ENCODE peak calls at places on chromosomes 5 and 9, in nine cellular contexts. G is PC-3, H is pancreas, V is heart right ventricle, S is endodermal cell, I is gastrocnemius medialis, R is fibroblast of lung, Q is heart left ventricle, K is upper lobe of right lung. J is an unnamed sample.

GRCh38 chr5:72673623-72674022 is 142.8 kb upstream of the TNPO1 start:
- DNase-seq in H (no peak), V (no peak), Q (no peak), R (no peak), G (peak; percentile 4), I (no peak), S (no peak), K (no peak), J (no peak)

GRCh38 chr5:160310140-160310909 is 2.0 kb downstream of the CCNJL start:
- DNase-seq in S (no peak), H (no peak), Q (no peak), I (no peak), R (no peak), G (no peak), K (no peak), V (no peak), J (no peak)

GRCh38 chr9:130963916-130964315 is 24.9 kb upstream of the FIBCD1 start:
- DNase-seq in Q (no peak), G (no peak), S (no peak), K (no peak), I (no peak), R (peak; percentile 5), H (no peak), V (no peak), J (no peak)

GRCh38 chr5:154756203-154756870 is 1.2 kb downstream of the LARP1 start:
- DNase-seq in Q (peak; percentile 61), V (peak; percentile 46), S (peak; percentile 73), R (no peak), G (no peak), I (peak; percentile 32), H (peak; percentile 62), K (peak; percentile 83), J (peak; percentile 76)

GRCh38 chr5:163561339-163561738 is 55.9 kb downstream of the MAT2B start:
- DNase-seq in S (no peak), Q (no peak), K (no peak), G (no peak), I (no peak), V (no peak), R (no peak), H (no peak), J (no peak)

GRCh38 chr9:111828193-111828592 is 33.5 kb upstream of the SHOC1 start:
- DNase-seq in Q (no peak), R (peak; percentile 11), V (no peak), H (peak; percentile 13), I (no peak), S (no peak), G (peak; percentile 40), K (no peak), J (peak; percentile 28)

GRCh38 chr9:35396560-35397215 is 93.2 kb upstream of the RUSC2 start:
- DNase-seq in R (no peak), K (no peak), S (no peak), V (no peak), H (no peak), Q (no peak), I (no peak), G (no peak), J (no peak)

GRCh38 chr5:145375521-145375920 is 459.6 kb downstream of the PRELID2 start:
- DNase-seq in R (no peak), G (no peak), Q (no peak), S (no peak), H (no peak), I (no peak), K (no peak), V (no peak), J (no peak)

GRCh38 chr9:135075234-135076142 is 12.0 kb upstream of the OLFM1 start:
- DNase-seq in Q (peak; percentile 69), G (no peak), I (no peak), K (peak; percentile 88), R (peak; percentile 15), H (peak; percentile 46), S (peak; percentile 86), V (peak; percentile 68), J (peak; percentile 65)

GRCh38 chr9:99062549-99062948 is 42.4 kb upstream of the TGFBR1 start:
- DNase-seq in I (no peak), H (no peak), S (no peak), R (no peak), V (no peak), G (no peak), K (no peak), Q (no peak), J (no peak)

GRCh38 chr9:113652355-113653152 is 189.0 kb downstream of the RGS3 start:
- DNase-seq in I (no peak), G (peak; percentile 17), V (no peak), S (peak; percentile 28), R (no peak), H (no peak), K (peak; percentile 44), Q (no peak), J (no peak)

GRCh38 chr5:115770466-115770865 is 46.0 kb downstream of the CDO1 start:
- DNase-seq in S (peak; percentile 82), Q (no peak), I (no peak), G (peak; percentile 30), R (no peak), H (no peak), V (no peak), K (no peak), J (no peak)

GRCh38 chr5:98796197-98796972 is 22.9 kb downstream of the RGMB start:
- DNase-seq in I (no peak), V (no peak), S (peak; percentile 89), K (no peak), G (peak; percentile 90), Q (no peak), H (peak; percentile 63), R (peak; percentile 72), J (no peak)

GRCh38 chr5:167833456-167833855 is 458.0 kb upstream of the WWC1 start:
- DNase-seq in H (no peak), K (no peak), Q (no peak), I (no peak), S (peak; percentile 70), V (no peak), G (no peak), R (no peak), J (no peak)

GRCh38 chr5:37836173-37837100 is 3.4 kb downstream of the GDNF start:
- DNase-seq in G (peak; percentile 19), R (peak; percentile 51), V (peak; percentile 25), K (no peak), H (no peak), I (no peak), Q (no peak), S (peak; percentile 82), J (no peak)

GRCh38 chr5:101788797-101789196 is 507.3 kb downstream of the SLCO4C1 start:
- DNase-seq in G (no peak), S (peak; percentile 42), R (no peak), K (no peak), I (no peak), H (no peak), Q (no peak), V (no peak), J (no peak)

GRCh38 chr5:138752951-138753793 is at the start of gene CTNNA1:
- DNase-seq in I (peak; percentile 66), G (peak; percentile 68), S (peak; percentile 96), H (peak; percentile 86), K (peak; percentile 91), V (peak; percentile 88), Q (peak; percentile 79), R (peak; percentile 67), J (peak; percentile 84)

GRCh38 chr5:139660916-139661814 is 13.0 kb downstream of the CXXC5 start:
- DNase-seq in I (peak; percentile 89), K (peak; percentile 93), G (peak; percentile 81), Q (peak; percentile 92), H (peak; percentile 88), R (peak; percentile 98), V (peak; percentile 82), S (no peak), J (peak; percentile 59)

GRCh38 chr5:176583076-176583475 is 26.9 kb downstream of the GPRIN1 start:
- DNase-seq in Q (no peak), V (no peak), R (no peak), G (no peak), K (no peak), S (no peak), I (no peak), H (no peak), J (no peak)

GRCh38 chr5:20497356-20497755 is 509.4 kb upstream of the CDH18 start:
- DNase-seq in R (no peak), Q (no peak), H (no peak), I (no peak), V (no peak), G (peak; percentile 63), K (no peak), S (no peak), J (no peak)

DNA sequence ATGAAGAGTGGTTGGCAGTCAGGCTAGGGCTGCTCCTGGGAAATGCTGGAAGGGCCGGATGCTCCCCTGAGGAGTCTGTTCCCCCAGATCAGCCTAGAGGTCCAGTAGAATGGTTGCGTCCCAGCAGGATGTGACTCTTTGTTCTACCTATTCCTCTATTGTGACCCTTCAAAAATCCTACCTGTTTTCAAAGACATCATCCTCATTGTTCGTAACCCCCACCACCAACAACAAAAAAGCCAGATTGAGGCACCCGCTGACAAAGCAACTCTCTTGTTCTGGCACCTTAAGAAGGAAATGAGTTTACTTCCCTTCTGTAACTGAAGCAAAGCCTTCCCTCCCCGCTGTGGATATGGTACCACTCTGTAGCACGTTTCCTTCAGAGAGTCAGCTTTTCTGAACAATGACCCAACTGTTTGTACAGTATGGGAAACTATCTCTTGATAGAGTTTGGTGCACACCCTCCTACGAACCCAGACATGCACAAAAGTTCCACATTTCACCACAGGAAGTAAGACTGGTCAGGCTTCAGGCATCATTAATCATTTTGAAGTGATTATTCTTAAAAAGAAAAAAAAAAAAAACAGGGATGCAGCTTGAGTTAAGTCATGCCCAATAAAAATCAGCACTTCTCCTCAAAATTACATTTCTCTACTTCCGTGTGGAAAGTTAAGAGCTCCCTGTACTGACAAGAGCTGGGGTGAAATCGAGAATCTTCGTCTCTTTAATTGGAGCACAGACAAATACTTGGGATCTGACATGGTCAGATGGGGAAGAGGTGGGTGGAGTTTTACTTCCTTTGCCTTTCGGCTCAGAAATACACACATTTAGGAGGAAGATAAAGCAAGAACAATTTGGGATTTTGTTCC is 207.0 kb downstream of the ENC1 start:
- DNase-seq in Q (no peak), G (peak; percentile 8), I (no peak), H (no peak), S (peak; percentile 54), R (peak; percentile 90), K (no peak), V (no peak), J (no peak)
- H3K4me3 ChIP-seq in Q (no peak overlapping the region), G (no peak overlapping the region), I (peak overlapping the region; percentile 10), H (no peak overlapping the region), S (no peak overlapping the region), R (no peak overlapping the region), K (no peak overlapping the region), V (peak overlapping the region; percentile 18), J (no peak overlapping the region)

GRCh38 chr5:149745-150450 is 41.4 kb upstream of the LRRC14B start:
- DNase-seq in Q (no peak), S (no peak), H (no peak), R (peak; percentile 51), V (no peak), K (no peak), G (peak; percentile 95), I (no peak), J (no peak)
- H3K36me3 ChIP-seq in Q (no peaks in the 10 kb centered on the region), S (peaks cover 6% of the 10 kb centered on the region), H (no peaks in the 10 kb centered on the region), R (no peaks in the 10 kb centered on the region), V (no peaks in the 10 kb centered on the region), K (no peaks in the 10 kb centered on the region), G (no peaks in the 10 kb centered on the region), I (no peaks in the 10 kb centered on the region), J (no peaks in the 10 kb centered on the region)

GRCh38 chr5:57338068-57338848 is 144.4 kb downstream of the ACTBL2 start:
- DNase-seq in V (no peak), S (peak; percentile 60), Q (no peak), I (no peak), H (no peak), K (no peak), R (peak; percentile 21), G (peak; percentile 62), J (no peak)
- TF ChIP-seq CTCF in V (peak; percentile 46), S (peak; percentile 81), Q (peak; percentile 27), I (no peak), H (no peak), K (peak; percentile 44), R (peak; percentile 46), G (peak; percentile 59), J (no peak)

GRCh38 chr5:135038202-135038828 is 4.3 kb upstream of the PITX1 start:
- DNase-seq in H (no peak), K (no peak), G (no peak), Q (no peak), V (no peak), R (no peak), S (peak; percentile 56), I (no peak), J (no peak)
- H3K4me3 ChIP-seq in H (no peak overlapping the region), K (no peak overlapping the region), G (no peak overlapping the region), Q (no peak overlapping the region), V (no peak overlapping the region), R (no peak overlapping the region), S (no peak overlapping the region), I (no peak overlapping the region), J (peak overlapping the region; percentile 17)

J was measured in mucosa of descending colon.